ENCODE peak calls at places on chromosomes 5 and 9, in five cellular contexts. One of them, this sample, is unnamed.

GRCh38 chr9:5971740-5972139 is 43.7 kb downstream of the RANBP6 start:
- DNase-seq in uterus: no peak
- DNase-seq in CD4-positive, alpha-beta memory T cell: no peak
- DNase-seq in NCI-H1417 treated with DMSO at 0.1 percent for 48 hours: no peak
- DNase-seq in IMR-90: peak; percentile 11
- DNase-seq in this sample: no peak

GRCh38 chr9:27362447-27363210 is 65.7 kb upstream of the EQTN start:
- DNase-seq in uterus: no peak
- DNase-seq in CD4-positive, alpha-beta memory T cell: no peak
- DNase-seq in NCI-H1417 treated with DMSO at 0.1 percent for 48 hours: no peak
- DNase-seq in IMR-90: no peak
- DNase-seq in this sample: no peak

GRCh38 chr9:114120192-114121014 is 21.3 kb upstream of the KIF12 start:
- DNase-seq in uterus: no peak
- DNase-seq in CD4-positive, alpha-beta memory T cell: no peak
- DNase-seq in NCI-H1417 treated with DMSO at 0.1 percent for 48 hours: no peak
- DNase-seq in IMR-90: no peak
- DNase-seq in this sample: peak; percentile 13

GRCh38 chr5:176415240-176416122 is 858 bp downstream of the CLTB start:
- DNase-seq in uterus: peak; percentile 47
- DNase-seq in CD4-positive, alpha-beta memory T cell: no peak
- DNase-seq in NCI-H1417 treated with DMSO at 0.1 percent for 48 hours: no peak
- DNase-seq in IMR-90: peak; percentile 49
- DNase-seq in this sample: no peak

GRCh38 chr9:81592890-81593271 is 96.5 kb downstream of the TLE1 start:
- DNase-seq in uterus: no peak
- DNase-seq in CD4-positive, alpha-beta memory T cell: no peak
- DNase-seq in NCI-H1417 treated with DMSO at 0.1 percent for 48 hours: no peak
- DNase-seq in IMR-90: no peak
- DNase-seq in this sample: no peak

GRCh38 chr9:123654647-123655637 is 275.0 kb downstream of the DENND1A start:
- DNase-seq in uterus: no peak
- DNase-seq in CD4-positive, alpha-beta memory T cell: no peak
- DNase-seq in NCI-H1417 treated with DMSO at 0.1 percent for 48 hours: no peak
- DNase-seq in IMR-90: no peak
- DNase-seq in this sample: no peak

GRCh38 chr9:20684865-20685696 is 1.0 kb downstream of the FOCAD start:
- DNase-seq in uterus: no peak
- DNase-seq in CD4-positive, alpha-beta memory T cell: no peak
- DNase-seq in NCI-H1417 treated with DMSO at 0.1 percent for 48 hours: no peak
- DNase-seq in IMR-90: peak; percentile 89
- DNase-seq in this sample: peak; percentile 50

GRCh38 chr5:116354699-116355098 is 219.9 kb downstream of the SEMA6A start:
- DNase-seq in uterus: no peak
- DNase-seq in CD4-positive, alpha-beta memory T cell: no peak
- DNase-seq in NCI-H1417 treated with DMSO at 0.1 percent for 48 hours: no peak
- DNase-seq in IMR-90: no peak
- DNase-seq in this sample: no peak

GRCh38 chr9:126678989-126679388 is 65.3 kb downstream of the LMX1B start:
- DNase-seq in uterus: no peak
- DNase-seq in CD4-positive, alpha-beta memory T cell: no peak
- DNase-seq in NCI-H1417 treated with DMSO at 0.1 percent for 48 hours: no peak
- DNase-seq in IMR-90: no peak
- DNase-seq in this sample: no peak

GRCh38 chr5:170892201-170892600 is 30.4 kb downstream of the RANBP17 start:
- DNase-seq in uterus: no peak
- DNase-seq in CD4-positive, alpha-beta memory T cell: no peak
- DNase-seq in NCI-H1417 treated with DMSO at 0.1 percent for 48 hours: no peak
- DNase-seq in IMR-90: peak; percentile 90
- DNase-seq in this sample: no peak

GRCh38 chr5:658103-658502 is 35.0 kb downstream of the TPPP start:
- DNase-seq in uterus: no peak
- DNase-seq in CD4-positive, alpha-beta memory T cell: no peak
- DNase-seq in NCI-H1417 treated with DMSO at 0.1 percent for 48 hours: no peak
- DNase-seq in IMR-90: no peak
- DNase-seq in this sample: no peak

GRCh38 chr5:65577141-65577540 is 14.0 kb downstream of the PPWD1 start:
- DNase-seq in uterus: no peak
- DNase-seq in CD4-positive, alpha-beta memory T cell: no peak
- DNase-seq in NCI-H1417 treated with DMSO at 0.1 percent for 48 hours: no peak
- DNase-seq in IMR-90: peak; percentile 45
- DNase-seq in this sample: no peak

GRCh38 chr5:149333711-149334443 is 11.4 kb upstream of the GRPEL2 start:
- DNase-seq in uterus: no peak
- DNase-seq in CD4-positive, alpha-beta memory T cell: no peak
- DNase-seq in NCI-H1417 treated with DMSO at 0.1 percent for 48 hours: no peak
- DNase-seq in IMR-90: peak; percentile 56
- DNase-seq in this sample: no peak

GRCh38 chr5:143434261-143435206 is 31.0 kb upstream of the NR3C1 start:
- DNase-seq in uterus: no peak
- DNase-seq in CD4-positive, alpha-beta memory T cell: peak; percentile 79
- DNase-seq in NCI-H1417 treated with DMSO at 0.1 percent for 48 hours: no peak
- DNase-seq in IMR-90: no peak
- DNase-seq in this sample: peak; percentile 44

GRCh38 chr5:36414869-36415282 is 113.2 kb upstream of the RANBP3L start:
- DNase-seq in uterus: no peak
- DNase-seq in CD4-positive, alpha-beta memory T cell: no peak
- DNase-seq in NCI-H1417 treated with DMSO at 0.1 percent for 48 hours: no peak
- DNase-seq in IMR-90: peak; percentile 54
- DNase-seq in this sample: no peak

GRCh38 chr5:145825751-145826180 is 9.4 kb downstream of the PRELID2 start:
- DNase-seq in uterus: no peak
- DNase-seq in CD4-positive, alpha-beta memory T cell: peak; percentile 26
- DNase-seq in NCI-H1417 treated with DMSO at 0.1 percent for 48 hours: no peak
- DNase-seq in IMR-90: peak; percentile 69
- DNase-seq in this sample: no peak

GRCh38 chr5:96565843-96566242 is 96.3 kb upstream of the CAST start:
- DNase-seq in uterus: no peak
- DNase-seq in CD4-positive, alpha-beta memory T cell: no peak
- DNase-seq in NCI-H1417 treated with DMSO at 0.1 percent for 48 hours: peak; percentile 28
- DNase-seq in IMR-90: peak; percentile 90
- DNase-seq in this sample: no peak

GRCh38 chr5:2001300-2001699 is 118.6 kb upstream of the IRX4 start:
- DNase-seq in uterus: no peak
- DNase-seq in CD4-positive, alpha-beta memory T cell: no peak
- DNase-seq in NCI-H1417 treated with DMSO at 0.1 percent for 48 hours: no peak
- DNase-seq in IMR-90: no peak
- DNase-seq in this sample: no peak

GRCh38 chr9:121725008-121725795 is 73.8 kb downstream of the DAB2IP start:
- DNase-seq in uterus: peak; percentile 99
- DNase-seq in CD4-positive, alpha-beta memory T cell: no peak
- DNase-seq in NCI-H1417 treated with DMSO at 0.1 percent for 48 hours: no peak
- DNase-seq in IMR-90: peak; percentile 100
- DNase-seq in this sample: no peak

GRCh38 chr9:123338710-123339665 is 17.0 kb upstream of the CRB2 start:
- DNase-seq in uterus: no peak
- DNase-seq in CD4-positive, alpha-beta memory T cell: peak; percentile 20
- DNase-seq in NCI-H1417 treated with DMSO at 0.1 percent for 48 hours: no peak
- DNase-seq in IMR-90: no peak
- DNase-seq in this sample: peak; percentile 15

GRCh38 chr9:73527521-73527920 is 375.9 kb downstream of the ANXA1 start:
- DNase-seq in uterus: no peak
- DNase-seq in CD4-positive, alpha-beta memory T cell: no peak
- DNase-seq in NCI-H1417 treated with DMSO at 0.1 percent for 48 hours: no peak
- DNase-seq in IMR-90: no peak
- DNase-seq in this sample: no peak

GRCh38 chr5:35956429-35956828 is 18.0 kb upstream of the CAPSL start:
- DNase-seq in uterus: no peak
- DNase-seq in CD4-positive, alpha-beta memory T cell: no peak
- DNase-seq in NCI-H1417 treated with DMSO at 0.1 percent for 48 hours: no peak
- DNase-seq in IMR-90: no peak
- DNase-seq in this sample: no peak

GRCh38 chr5:175689147-175689991 is 31.5 kb downstream of the HRH2 start:
- DNase-seq in uterus: peak; percentile 27
- DNase-seq in CD4-positive, alpha-beta memory T cell: no peak
- DNase-seq in NCI-H1417 treated with DMSO at 0.1 percent for 48 hours: no peak
- DNase-seq in IMR-90: no peak
- DNase-seq in this sample: no peak

GRCh38 chr9:131992906-131993657 is 86.6 kb downstream of the MED27 start:
- DNase-seq in uterus: no peak
- DNase-seq in CD4-positive, alpha-beta memory T cell: no peak
- DNase-seq in NCI-H1417 treated with DMSO at 0.1 percent for 48 hours: no peak
- DNase-seq in IMR-90: peak; percentile 31
- DNase-seq in this sample: no peak

GRCh38 chr5:33816791-33817190 is 75.0 kb downstream of the ADAMTS12 start:
- DNase-seq in uterus: no peak
- DNase-seq in CD4-positive, alpha-beta memory T cell: no peak
- DNase-seq in NCI-H1417 treated with DMSO at 0.1 percent for 48 hours: no peak
- DNase-seq in IMR-90: peak; percentile 75
- DNase-seq in this sample: no peak

GRCh38 chr9:114303571-114303970 is 19.3 kb upstream of the ORM1 start:
- DNase-seq in uterus: peak; percentile 4
- DNase-seq in CD4-positive, alpha-beta memory T cell: no peak
- DNase-seq in NCI-H1417 treated with DMSO at 0.1 percent for 48 hours: no peak
- DNase-seq in IMR-90: no peak
- DNase-seq in this sample: no peak

GRCh38 chr5:55997742-55998351 is 3.1 kb upstream of the IL6ST start:
- DNase-seq in uterus: no peak
- DNase-seq in CD4-positive, alpha-beta memory T cell: no peak
- DNase-seq in NCI-H1417 treated with DMSO at 0.1 percent for 48 hours: no peak
- DNase-seq in IMR-90: peak; percentile 87
- DNase-seq in this sample: no peak

GRCh38 chr9:125683486-125683885 is 23.5 kb downstream of the MAPKAP1 start:
- DNase-seq in uterus: no peak
- DNase-seq in CD4-positive, alpha-beta memory T cell: no peak
- DNase-seq in NCI-H1417 treated with DMSO at 0.1 percent for 48 hours: no peak
- DNase-seq in IMR-90: peak; percentile 86
- DNase-seq in this sample: no peak

GRCh38 chr5:2105141-2105540 is 222.4 kb upstream of the IRX4 start:
- DNase-seq in uterus: no peak
- DNase-seq in CD4-positive, alpha-beta memory T cell: no peak
- DNase-seq in NCI-H1417 treated with DMSO at 0.1 percent for 48 hours: no peak
- DNase-seq in IMR-90: no peak
- DNase-seq in this sample: no peak

GRCh38 chr9:114034176-114034575 is 43.9 kb downstream of the AMBP start:
- DNase-seq in uterus: peak; percentile 2
- DNase-seq in CD4-positive, alpha-beta memory T cell: no peak
- DNase-seq in NCI-H1417 treated with DMSO at 0.1 percent for 48 hours: no peak
- DNase-seq in IMR-90: no peak
- DNase-seq in this sample: no peak

GRCh38 chr9:132244582-132245455 is 83.0 kb downstream of the NTNG2 start:
- DNase-seq in uterus: peak; percentile 70
- DNase-seq in CD4-positive, alpha-beta memory T cell: no peak
- DNase-seq in NCI-H1417 treated with DMSO at 0.1 percent for 48 hours: no peak
- DNase-seq in IMR-90: no peak
- DNase-seq in this sample: no peak

GRCh38 chr9:3323714-3324113 is 202.1 kb downstream of the RFX3 start:
- DNase-seq in uterus: no peak
- DNase-seq in CD4-positive, alpha-beta memory T cell: no peak
- DNase-seq in NCI-H1417 treated with DMSO at 0.1 percent for 48 hours: no peak
- DNase-seq in IMR-90: no peak
- DNase-seq in this sample: no peak

This sample was measured in naive thymus-derived CD8-positive, alpha-beta T cell.